ENCODE peak calls at places on chromosomes 1 and 21, in seven cellular contexts. L is HTR-8/SVneo; V is HFF-Myc; S is T-helper 17 cell; J is stimulated activated CD4-positive, alpha-beta T cell treated with anti-CD3 and anti-CD28 coated beads, Interleukin-15, amount 100 ng/mL, for 24 hours; B is Caki2; G is iPS-NIHi11. X is an unnamed sample.

GRCh38 chr1:157626099-157626498 is 28.2 kb upstream of the FCRL4 start:
- DNase-seq in J (peak), G (peak), S (no peak), B (no peak), V (no peak), L (no peak), X (no peak)

GRCh38 chr1:159211331-159212136 is 6.9 kb downstream of the ACKR1 start:
- DNase-seq in V (no peak), B (peak), J (peak), S (no peak), G (peak), L (peak), X (peak)

GRCh38 chr1:228488818-228489674 is 1.9 kb downstream of the RNF187 start:
- DNase-seq in G (no peak), J (no peak), B (no peak), L (no peak), V (no peak), S (no peak), X (no peak)

GRCh38 chr21:28644762-28645161 is 347.9 kb downstream of the LTN1 start:
- DNase-seq in L (no peak), B (no peak), G (no peak), J (no peak), S (no peak), V (no peak), X (no peak)

GRCh38 chr21:45551316-45551715 is 9.1 kb upstream of the SLC19A1 start:
- DNase-seq in B (peak), V (peak), S (no peak), L (peak), J (peak), G (no peak), X (peak)

GRCh38 chr1:218705391-218705790 is 360.3 kb downstream of the TGFB2 start:
- DNase-seq in B (no peak), J (no peak), V (no peak), S (no peak), G (no peak), L (peak), X (peak)

GRCh38 chr1:53340660-53341520 is 13.0 kb upstream of the LRP8 start:
- DNase-seq in G (no peak), L (no peak), S (no peak), V (no peak), J (peak), B (no peak), X (no peak)

GRCh38 chr1:238152119-238152518 is 261.4 kb upstream of the ZP4 start:
- DNase-seq in G (no peak), V (no peak), B (no peak), S (no peak), J (no peak), L (no peak), X (no peak)

GRCh38 chr1:234962340-234962989 is 166.2 kb downstream of the TOMM20 start:
- DNase-seq in B (peak), J (peak), G (no peak), L (peak), V (peak), S (no peak), X (peak)

GRCh38 chr1:40703316-40703715 is 11.8 kb downstream of the NFYC start:
- DNase-seq in G (no peak), S (no peak), B (peak), J (no peak), L (peak), V (peak), X (peak)

GRCh38 chr1:938088-938683 is 14.5 kb downstream of the SAMD11 start:
- DNase-seq in L (no peak), B (peak), G (no peak), J (peak), V (no peak), S (no peak), X (peak)

GRCh38 chr1:11929849-11930248 is 3.6 kb upstream of the KIAA2013 start:
- DNase-seq in G (peak), B (peak), S (no peak), J (peak), V (peak), L (peak), X (peak)

GRCh38 chr1:50335914-50336313 is 87.3 kb downstream of the DMRTA2 start:
- DNase-seq in S (no peak), G (no peak), J (no peak), V (no peak), L (no peak), B (no peak), X (no peak)

GRCh38 chr1:93608188-93609109 is 73.2 kb downstream of the BCAR3 start:
- DNase-seq in J (peak), L (no peak), G (no peak), B (peak), S (no peak), V (peak), X (peak)

GRCh38 chr1:15799004-15799867 is 8.2 kb downstream of the UQCRHL start:
- DNase-seq in B (peak), J (peak), G (peak), V (peak), S (no peak), L (peak), X (peak)

GRCh38 chr1:31669786-31670582 is 25.3 kb upstream of the PEF1 start:
- DNase-seq in S (no peak), B (peak), L (no peak), V (no peak), G (peak), J (peak), X (peak)

GRCh38 chr1:176880954-176881595 is 283.4 kb downstream of the ASTN1 start:
- DNase-seq in V (peak), G (peak), J (peak), L (peak), S (peak), B (peak), X (peak)

GRCh38 chr1:6785721-6786505 is 659 bp downstream of the CAMTA1 start:
- DNase-seq in B (peak), G (peak), V (no peak), L (no peak), S (peak), J (peak), X (peak)

GRCh38 chr1:47183308-47184089 is 6.3 kb downstream of the PDZK1IP1 start:
- DNase-seq in J (no peak), S (no peak), V (no peak), G (no peak), B (no peak), L (no peak), X (no peak)

GRCh38 chr1:41240806-41241747 is 1.0 kb downstream of the SCMH1 start:
- DNase-seq in L (no peak), V (no peak), B (peak), J (peak), G (peak), S (peak), X (peak)

GRCh38 chr1:115308969-115309368 is 29.1 kb downstream of the NGF start:
- DNase-seq in L (no peak), J (no peak), V (no peak), B (no peak), G (no peak), S (no peak), X (no peak)

GRCh38 chr1:210631399-210631798 is 302.7 kb downstream of the HHAT start:
- DNase-seq in V (no peak), B (no peak), J (no peak), S (no peak), L (no peak), G (no peak), X (no peak)

GRCh38 chr1:239170828-239171227 is 215.5 kb upstream of the CHRM3 start:
- DNase-seq in V (no peak), B (no peak), G (no peak), S (no peak), J (no peak), L (no peak), X (no peak)

GRCh38 chr1:191993549-191993948 is 164.7 kb upstream of the RGS18 start:
- DNase-seq in L (peak), G (peak), J (no peak), B (no peak), S (no peak), V (no peak), X (peak)